ENCODE peak calls at places on chromosomes 3 and 15, in five cellular contexts. Q is dorsolateral prefrontal cortex; K is body of pancreas; O is naive thymus-derived CD8-positive, alpha-beta T cell; S is GM13977. N is an unnamed sample.
A peak's percentile ranks its signal among the peaks of the same experiment; 100 is the strongest.

GRCh38 chr15:57866149-57866736 is 159.7 kb downstream of the POLR2M start:
- DNase-seq in Q (no peak), K (peak; percentile 82), O (no peak), S (peak; percentile 40), N (peak; percentile 68)

GRCh38 chr15:101652783-101653430 is 726 bp upstream of the TM2D3 start:
- DNase-seq in Q (no peak), K (no peak), O (no peak), S (peak; percentile 35), N (peak; percentile 44)

GRCh38 chr15:56758770-56759449 is 25.6 kb upstream of the ZNF280D start:
- DNase-seq in Q (no peak), K (no peak), O (no peak), S (no peak), N (no peak)

GRCh38 chr3:158935846-158936245 is 134.0 kb downstream of the MFSD1 start:
- DNase-seq in Q (no peak), K (no peak), O (no peak), S (no peak), N (no peak)

GRCh38 chr3:148218222-148218621 is 479.5 kb upstream of the AGTR1 start:
- DNase-seq in Q (no peak), K (no peak), O (no peak), S (no peak), N (no peak)

GRCh38 chr15:68823561-68823960 is 2.9 kb upstream of the ANP32A start:
- DNase-seq in Q (no peak), K (no peak), O (no peak), S (no peak), N (no peak)

GRCh38 chr15:74988007-74988800 is 7.2 kb upstream of the SCAMP5 start:
- DNase-seq in Q (no peak), K (peak; percentile 71), O (no peak), S (peak; percentile 40), N (peak; percentile 68)

GRCh38 chr15:49720221-49720620 is 99.4 kb downstream of the DTWD1 start:
- DNase-seq in Q (no peak), K (no peak), O (no peak), S (no peak), N (no peak)

GRCh38 chr15:67906382-67906781 is 66.5 kb upstream of the RNU6-1 start:
- DNase-seq in Q (no peak), K (no peak), O (no peak), S (no peak), N (no peak)

GRCh38 chr3:18580268-18580667 is 155.1 kb upstream of the SATB1 start:
- DNase-seq in Q (no peak), K (peak; percentile 9), O (no peak), S (no peak), N (no peak)

GRCh38 chr15:33207646-33208045 is 13.1 kb upstream of the FMN1 start:
- DNase-seq in Q (no peak), K (no peak), O (no peak), S (no peak), N (no peak)

GRCh38 chr15:98711810-98712209 is 63.5 kb downstream of the IGF1R start:
- DNase-seq in Q (no peak), K (no peak), O (no peak), S (no peak), N (no peak)

GRCh38 chr3:48432411-48433371 is 2.8 kb upstream of the PLXNB1 start:
- DNase-seq in Q (no peak), K (no peak), O (no peak), S (no peak), N (no peak)

GRCh38 chr15:80154336-80154735 is 1.5 kb downstream of the FAH start:
- DNase-seq in Q (no peak), K (no peak), O (no peak), S (no peak), N (no peak)

GRCh38 chr15:77628010-77628409 is 4.7 kb downstream of the LINGO1 start:
- DNase-seq in Q (no peak), K (no peak), O (no peak), S (no peak), N (no peak)

GRCh38 chr3:150770662-150771061 is 7.7 kb upstream of the SIAH2 start:
- DNase-seq in Q (no peak), K (no peak), O (no peak), S (no peak), N (no peak)

GRCh38 chr3:121951291-121951690 is 57.1 kb downstream of the SLC15A2 start:
- DNase-seq in Q (no peak), K (peak; percentile 47), O (no peak), S (no peak), N (no peak)

GRCh38 chr3:13747627-13748026 is 132.2 kb downstream of the WNT7A start:
- DNase-seq in Q (no peak), K (no peak), O (no peak), S (no peak), N (no peak)

GRCh38 chr3:13319821-13320220 is 100.3 kb downstream of the NUP210 start:
- DNase-seq in Q (no peak), K (no peak), O (no peak), S (no peak), N (no peak)

GRCh38 chr15:76333720-76334437 is 2.7 kb upstream of the ISL2 start:
- DNase-seq in Q (no peak), K (no peak), O (no peak), S (peak; percentile 22), N (no peak)

GRCh38 chr3:101677436-101678286 is 729 bp upstream of the ZBTB11 start:
- DNase-seq in Q (no peak), K (peak; percentile 18), O (no peak), S (no peak), N (no peak)

GRCh38 chr3:52372822-52373504 is 56.8 kb downstream of the DNAH1 start:
- DNase-seq in Q (no peak), K (no peak), O (no peak), S (no peak), N (peak; percentile 16)

GRCh38 chr3:71139501-71139900 is 444.0 kb downstream of the FOXP1 start:
- DNase-seq in Q (no peak), K (no peak), O (no peak), S (no peak), N (no peak)

GRCh38 chr3:86996261-86996955 is 5.5 kb upstream of the VGLL3 start:
- DNase-seq in Q (no peak), K (no peak), O (no peak), S (no peak), N (no peak)

GRCh38 chr15:27454281-27455060 is 483.5 kb downstream of the GABRG3 start:
- DNase-seq in Q (no peak), K (no peak), O (no peak), S (no peak), N (no peak)

GRCh38 chr3:182947892-182948291 is 32.4 kb downstream of the DCUN1D1 start:
- DNase-seq in Q (no peak), K (no peak), O (no peak), S (no peak), N (no peak)

N was measured in activated CD4-positive, alpha-beta memory T cell treated with anti-CD3 and anti-CD28 coated beads for 36 hours.